ENCODE peak calls at places on chromosomes 7 and 10, in four cellular contexts. F, Q, K and M are unnamed samples.

GRCh38 chr10:123781956-123782500 is 109.6 kb downstream of the CPXM2 start:
- DNase-seq in K (no peak), F (no peak), Q (no peak), M (no peak)

GRCh38 chr7:82364048-82364447 is 79.5 kb downstream of the CACNA2D1 start:
- DNase-seq in F (no peak), K (no peak), Q (no peak), M (no peak)

GRCh38 chr7:129958643-129959479 is 6.1 kb upstream of the UBE2H start:
- DNase-seq in Q (no peak), F (no peak), K (peak), M (peak)

GRCh38 chr10:116620423-116621400 is at the start of gene PNLIPRP2:
- DNase-seq in K (peak), F (no peak), Q (no peak), M (no peak)

GRCh38 chr10:26777686-26778085 is 80.2 kb downstream of the PDSS1 start:
- DNase-seq in F (no peak), Q (no peak), K (no peak), M (no peak)

GRCh38 chr7:41319601-41320000 is 383.3 kb downstream of the INHBA start:
- DNase-seq in K (no peak), F (no peak), Q (no peak), M (no peak)

GRCh38 chr10:30705625-30706149 is 76.1 kb upstream of the LYZL2 start:
- DNase-seq in F (no peak), K (no peak), Q (no peak), M (no peak)

GRCh38 chr10:129547583-129547982 is 80.5 kb downstream of the MGMT start:
- DNase-seq in F (no peak), K (no peak), Q (no peak), M (no peak)

GRCh38 chr10:133231946-133232574 is 2.0 kb downstream of the UTF1 start:
- DNase-seq in K (no peak), F (no peak), Q (no peak), M (no peak)

GRCh38 chr10:71647526-71648354 is 71.8 kb downstream of the C10orf105 start:
- DNase-seq in Q (no peak), K (no peak), F (no peak), M (no peak)

GRCh38 chr7:134920026-134920758 is 66.1 kb upstream of the AGBL3 start:
- DNase-seq in F (no peak), K (no peak), Q (no peak), M (no peak)

GRCh38 chr10:87868277-87868676 is 4.9 kb downstream of the PTEN start:
- DNase-seq in K (no peak), F (no peak), Q (no peak), M (no peak)

GRCh38 chr10:133462512-133463305 is 9.0 kb downstream of the SCART1 start:
- DNase-seq in Q (no peak), F (no peak), K (no peak), M (no peak)

GRCh38 chr7:149824748-149825566 is 13.2 kb upstream of the ZNF862 start:
- DNase-seq in Q (no peak), F (no peak), K (no peak), M (peak)

GRCh38 chr10:117455346-117455745 is 80.1 kb upstream of the PDZD8 start:
- DNase-seq in F (no peak), K (no peak), Q (no peak), M (no peak)

GRCh38 chr10:1461016-1461415 is 276.3 kb downstream of the ADARB2 start:
- DNase-seq in F (peak), K (no peak), Q (no peak), M (no peak)

GRCh38 chr7:5827755-5828154 is 46.3 kb upstream of the RNF216 start:
- DNase-seq in F (no peak), Q (no peak), K (peak), M (peak)

GRCh38 chr7:89072094-89072493 is 276.6 kb upstream of the TEX47 start:
- DNase-seq in K (no peak), Q (no peak), F (no peak), M (no peak)

GRCh38 chr7:22330903-22331302 is 26.1 kb downstream of the RAPGEF5 start:
- DNase-seq in K (no peak), Q (no peak), F (no peak), M (no peak)

GRCh38 chr7:22992874-22993840 is 20.8 kb downstream of the HYCC1 start:
- DNase-seq in F (no peak), K (no peak), Q (no peak), M (no peak)

GRCh38 chr7:104795616-104796398 is 218.2 kb upstream of the KMT2E start:
- DNase-seq in K (no peak), Q (no peak), F (no peak), M (no peak)

GRCh38 chr7:50828801-50829200 is 46.1 kb upstream of the GRB10 start:
- DNase-seq in K (no peak), F (no peak), Q (no peak), M (no peak)

GRCh38 chr10:119517235-119518141 is 25.0 kb downstream of the RGS10 start:
- DNase-seq in K (peak), Q (peak), F (no peak), M (peak)

GRCh38 chr10:30188101-30188500 is 128.7 kb upstream of the JCAD start:
- DNase-seq in Q (no peak), F (no peak), K (no peak), M (no peak)

GRCh38 chr7:99031496-99031895 is 112.4 kb downstream of the SMURF1 start:
- DNase-seq in Q (no peak), F (peak), K (no peak), M (no peak)

GRCh38 chr7:22270371-22270770 is 86.6 kb downstream of the RAPGEF5 start:
- DNase-seq in Q (no peak), F (no peak), K (no peak), M (no peak)

GRCh38 chr10:42734537-42734936 is 48.1 kb upstream of the BMS1 start:
- DNase-seq in Q (no peak), F (no peak), K (peak), M (no peak)

GRCh38 chr10:22230331-22230833 is 12.6 kb upstream of the EBLN1 start:
- DNase-seq in F (no peak), Q (no peak), K (no peak), M (no peak)

GRCh38 chr7:74587435-74588126 is 69.9 kb upstream of the GTF2I start:
- DNase-seq in F (no peak), K (peak), Q (no peak), M (no peak)

GRCh38 chr10:62136931-62137330 is 131.7 kb downstream of the RTKN2 start:
- DNase-seq in F (no peak), Q (no peak), K (no peak), M (no peak)

GRCh38 chr7:26854932-26855331 is 9.5 kb downstream of the SKAP2 start:
- DNase-seq in F (no peak), K (no peak), Q (no peak), M (no peak)

GRCh38 chr10:111018021-111018420 is 58.8 kb upstream of the ADRA2A start:
- DNase-seq in Q (no peak), K (no peak), F (no peak), M (no peak)

GRCh38 chr7:157273208-157274202 is 63.3 kb upstream of the DNAJB6 start:
- DNase-seq in K (peak), Q (peak), F (no peak), M (peak)

GRCh38 chr10:127090135-127090534 is 106.3 kb downstream of the INSYN2A start:
- DNase-seq in Q (no peak), F (no peak), K (peak), M (no peak)

GRCh38 chr10:1368772-1369171 is 312.6 kb downstream of the WDR37 start:
- DNase-seq in K (peak), F (peak), Q (no peak), M (peak)

GRCh38 chr7:101984997-101985645 is 167.7 kb downstream of the CUX1 start:
- DNase-seq in K (no peak), F (no peak), Q (no peak), M (no peak)

GRCh38 chr7:88072036-88072714 is 138.1 kb downstream of the ADAM22 start:
- DNase-seq in F (no peak), Q (no peak), K (no peak), M (no peak)

GRCh38 chr7:106604303-106604918 is 56.5 kb downstream of the CCDC71L start:
- DNase-seq in F (no peak), K (no peak), Q (no peak), M (no peak)

GRCh38 chr7:27869060-27869459 is 129.1 kb downstream of the TAX1BP1 start:
- DNase-seq in K (no peak), Q (no peak), F (no peak), M (no peak)

GRCh38 chr10:99834410-99834809 is 52.0 kb downstream of the ABCC2 start:
- DNase-seq in Q (no peak), F (no peak), K (no peak), M (no peak)